ENCODE peak calls at places on chromosomes 13 and 19, in nine cellular contexts. One of them, this sample, is unnamed.

GRCh38 chr13:111228262-111229144 is 91.9 kb upstream of the TEX29 start:
- DNase-seq in progenitor cell of endocrine pancreas: no peak
- DNase-seq in cardiac muscle cell: no peak
- DNase-seq in NB4: no peak
- DNase-seq in tibial artery: no peak
- DNase-seq in cardiac fibroblast: no peak
- DNase-seq in AG09319: no peak
- DNase-seq in uterus: no peak
- DNase-seq in HFF-Myc: no peak
- DNase-seq in this sample: no peak

GRCh38 chr13:114142640-114143490 is 10.4 kb upstream of the RASA3 start:
- DNase-seq in cardiac muscle cell: no peak
- DNase-seq in cardiac fibroblast: no peak
- DNase-seq in tibial artery: no peak
- DNase-seq in HFF-Myc: no peak
- DNase-seq in uterus: no peak
- DNase-seq in AG09319: no peak
- DNase-seq in progenitor cell of endocrine pancreas: no peak
- DNase-seq in NB4: peak; percentile 42
- DNase-seq in this sample: no peak

GRCh38 chr13:73440296-73440895 is 381.6 kb downstream of the KLF5 start:
- DNase-seq in AG09319: no peak
- DNase-seq in tibial artery: no peak
- DNase-seq in progenitor cell of endocrine pancreas: no peak
- DNase-seq in HFF-Myc: no peak
- DNase-seq in NB4: peak; percentile 6
- DNase-seq in cardiac fibroblast: no peak
- DNase-seq in uterus: no peak
- DNase-seq in cardiac muscle cell: no peak
- DNase-seq in this sample: no peak

GRCh38 chr19:38932425-38933179 is 1.9 kb downstream of the MRPS12 start:
- DNase-seq in uterus: no peak
- DNase-seq in NB4: peak; percentile 45
- DNase-seq in AG09319: no peak
- DNase-seq in cardiac muscle cell: peak; percentile 61
- DNase-seq in cardiac fibroblast: peak; percentile 64
- DNase-seq in HFF-Myc: no peak
- DNase-seq in tibial artery: no peak
- DNase-seq in progenitor cell of endocrine pancreas: no peak
- DNase-seq in this sample: no peak

GRCh38 chr13:111531505-111531904 is 211.1 kb downstream of the TEX29 start:
- DNase-seq in cardiac muscle cell: peak; percentile 2
- DNase-seq in progenitor cell of endocrine pancreas: no peak
- DNase-seq in NB4: peak; percentile 52
- DNase-seq in tibial artery: no peak
- DNase-seq in HFF-Myc: no peak
- DNase-seq in AG09319: no peak
- DNase-seq in uterus: no peak
- DNase-seq in cardiac fibroblast: peak; percentile 3
- DNase-seq in this sample: no peak

GRCh38 chr19:33767898-33768413 is 28.7 kb upstream of the KCTD15 start:
- DNase-seq in cardiac fibroblast: peak; percentile 24
- DNase-seq in NB4: peak; percentile 50
- DNase-seq in HFF-Myc: no peak
- DNase-seq in progenitor cell of endocrine pancreas: peak; percentile 84
- DNase-seq in tibial artery: no peak
- DNase-seq in cardiac muscle cell: peak; percentile 33
- DNase-seq in uterus: no peak
- DNase-seq in AG09319: no peak
- DNase-seq in this sample: no peak

GRCh38 chr13:79457948-79458347 is 23.0 kb upstream of the NDFIP2 start:
- DNase-seq in progenitor cell of endocrine pancreas: no peak
- DNase-seq in uterus: no peak
- DNase-seq in AG09319: peak; percentile 46
- DNase-seq in cardiac muscle cell: peak; percentile 71
- DNase-seq in HFF-Myc: peak; percentile 62
- DNase-seq in cardiac fibroblast: peak; percentile 70
- DNase-seq in NB4: peak; percentile 31
- DNase-seq in tibial artery: no peak
- DNase-seq in this sample: no peak

GRCh38 chr19:7673995-7674667 is 2.8 kb upstream of the MCEMP1 start:
- DNase-seq in HFF-Myc: peak; percentile 42
- DNase-seq in progenitor cell of endocrine pancreas: no peak
- DNase-seq in tibial artery: peak; percentile 68
- DNase-seq in NB4: peak; percentile 96
- DNase-seq in cardiac muscle cell: peak; percentile 63
- DNase-seq in AG09319: peak; percentile 41
- DNase-seq in cardiac fibroblast: peak; percentile 60
- DNase-seq in uterus: no peak
- DNase-seq in this sample: no peak

GRCh38 chr13:34749046-34749445 is 193.0 kb upstream of the NBEA start:
- DNase-seq in HFF-Myc: no peak
- DNase-seq in progenitor cell of endocrine pancreas: no peak
- DNase-seq in cardiac fibroblast: no peak
- DNase-seq in NB4: no peak
- DNase-seq in cardiac muscle cell: no peak
- DNase-seq in AG09319: no peak
- DNase-seq in tibial artery: no peak
- DNase-seq in uterus: no peak
- DNase-seq in this sample: no peak

GRCh38 chr19:39335168-39335567 is 675 bp downstream of the GMFG start:
- DNase-seq in cardiac muscle cell: no peak
- DNase-seq in cardiac fibroblast: no peak
- DNase-seq in progenitor cell of endocrine pancreas: no peak
- DNase-seq in HFF-Myc: no peak
- DNase-seq in NB4: peak; percentile 58
- DNase-seq in tibial artery: no peak
- DNase-seq in AG09319: no peak
- DNase-seq in uterus: no peak
- DNase-seq in this sample: no peak

GRCh38 chr19:55687281-55688172 is 12.5 kb downstream of the EPN1 start:
- DNase-seq in uterus: no peak
- DNase-seq in cardiac muscle cell: no peak
- DNase-seq in cardiac fibroblast: no peak
- DNase-seq in tibial artery: no peak
- DNase-seq in progenitor cell of endocrine pancreas: no peak
- DNase-seq in HFF-Myc: no peak
- DNase-seq in NB4: no peak
- DNase-seq in AG09319: no peak
- DNase-seq in this sample: no peak

GRCh38 chr13:91576590-91576989 is 178.2 kb downstream of the GPC5 start:
- DNase-seq in tibial artery: no peak
- DNase-seq in uterus: no peak
- DNase-seq in AG09319: no peak
- DNase-seq in cardiac muscle cell: no peak
- DNase-seq in cardiac fibroblast: peak; percentile 1
- DNase-seq in HFF-Myc: no peak
- DNase-seq in progenitor cell of endocrine pancreas: no peak
- DNase-seq in NB4: peak; percentile 26
- DNase-seq in this sample: no peak
- TF ChIP-seq CTCF in tibial artery: no peak
- TF ChIP-seq CTCF in uterus: no peak
- TF ChIP-seq CTCF in AG09319: no peak
- TF ChIP-seq CTCF in cardiac muscle cell: no peak
- TF ChIP-seq CTCF in cardiac fibroblast: no peak
- TF ChIP-seq CTCF in HFF-Myc: no peak
- TF ChIP-seq CTCF in progenitor cell of endocrine pancreas: peak; percentile 60
- TF ChIP-seq CTCF in NB4: peak; percentile 25
- TF ChIP-seq CTCF in this sample: no peak

DNA sequence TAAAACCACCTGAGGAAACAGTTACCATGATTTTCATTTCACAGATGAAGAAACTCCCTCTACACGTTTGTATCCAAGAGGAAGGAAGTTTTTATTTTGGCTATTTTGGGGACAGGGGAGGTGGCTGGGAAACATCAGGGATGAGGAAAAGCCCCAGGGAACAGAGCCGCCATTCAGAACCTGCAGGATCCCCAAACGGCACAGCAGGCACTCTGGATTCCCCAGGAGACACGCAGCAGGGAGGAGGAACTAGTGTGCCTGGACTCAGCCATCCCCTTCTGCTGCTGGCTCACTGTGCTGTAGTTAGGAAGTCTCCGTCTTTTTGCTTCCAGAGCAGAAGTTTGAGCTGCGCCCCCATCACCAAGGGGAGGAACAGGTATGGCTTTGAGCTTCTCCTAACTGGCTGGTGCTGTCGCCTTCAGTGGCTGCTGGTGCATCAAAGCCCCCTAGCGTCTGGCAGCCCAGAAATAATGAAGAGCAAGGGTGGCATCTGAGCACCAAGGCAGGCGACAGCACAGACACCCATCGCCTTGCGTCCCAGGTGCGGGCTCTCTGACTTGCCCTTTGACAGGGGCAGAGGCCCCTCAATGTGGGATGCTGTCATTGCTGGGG is 4.2 kb downstream of the NAPA start:
- DNase-seq in NB4: no peak
- DNase-seq in AG09319: no peak
- DNase-seq in cardiac fibroblast: no peak
- DNase-seq in HFF-Myc: no peak
- DNase-seq in tibial artery: no peak
- DNase-seq in cardiac muscle cell: no peak
- DNase-seq in uterus: peak; percentile 22
- DNase-seq in progenitor cell of endocrine pancreas: no peak
- DNase-seq in this sample: no peak
- TF ChIP-seq CTCF in NB4: no peak
- TF ChIP-seq CTCF in AG09319: no peak
- TF ChIP-seq CTCF in cardiac fibroblast: no peak
- TF ChIP-seq CTCF in HFF-Myc: no peak
- TF ChIP-seq CTCF in tibial artery: no peak
- TF ChIP-seq CTCF in cardiac muscle cell: no peak
- TF ChIP-seq CTCF in uterus: no peak
- TF ChIP-seq CTCF in progenitor cell of endocrine pancreas: no peak
- TF ChIP-seq CTCF in this sample: no peak

GRCh38 chr19:3570619-3571018 is 2.1 kb upstream of the HMG20B start:
- DNase-seq in NB4: no peak
- DNase-seq in cardiac muscle cell: no peak
- DNase-seq in tibial artery: no peak
- DNase-seq in uterus: no peak
- DNase-seq in cardiac fibroblast: no peak
- DNase-seq in HFF-Myc: no peak
- DNase-seq in progenitor cell of endocrine pancreas: no peak
- DNase-seq in AG09319: no peak
- DNase-seq in this sample: no peak
- TF ChIP-seq CTCF in NB4: no peak
- TF ChIP-seq CTCF in cardiac muscle cell: no peak
- TF ChIP-seq CTCF in tibial artery: no peak
- TF ChIP-seq CTCF in uterus: no peak
- TF ChIP-seq CTCF in cardiac fibroblast: no peak
- TF ChIP-seq CTCF in HFF-Myc: no peak
- TF ChIP-seq CTCF in progenitor cell of endocrine pancreas: no peak
- TF ChIP-seq CTCF in AG09319: no peak
- TF ChIP-seq CTCF in this sample: no peak

DNA sequence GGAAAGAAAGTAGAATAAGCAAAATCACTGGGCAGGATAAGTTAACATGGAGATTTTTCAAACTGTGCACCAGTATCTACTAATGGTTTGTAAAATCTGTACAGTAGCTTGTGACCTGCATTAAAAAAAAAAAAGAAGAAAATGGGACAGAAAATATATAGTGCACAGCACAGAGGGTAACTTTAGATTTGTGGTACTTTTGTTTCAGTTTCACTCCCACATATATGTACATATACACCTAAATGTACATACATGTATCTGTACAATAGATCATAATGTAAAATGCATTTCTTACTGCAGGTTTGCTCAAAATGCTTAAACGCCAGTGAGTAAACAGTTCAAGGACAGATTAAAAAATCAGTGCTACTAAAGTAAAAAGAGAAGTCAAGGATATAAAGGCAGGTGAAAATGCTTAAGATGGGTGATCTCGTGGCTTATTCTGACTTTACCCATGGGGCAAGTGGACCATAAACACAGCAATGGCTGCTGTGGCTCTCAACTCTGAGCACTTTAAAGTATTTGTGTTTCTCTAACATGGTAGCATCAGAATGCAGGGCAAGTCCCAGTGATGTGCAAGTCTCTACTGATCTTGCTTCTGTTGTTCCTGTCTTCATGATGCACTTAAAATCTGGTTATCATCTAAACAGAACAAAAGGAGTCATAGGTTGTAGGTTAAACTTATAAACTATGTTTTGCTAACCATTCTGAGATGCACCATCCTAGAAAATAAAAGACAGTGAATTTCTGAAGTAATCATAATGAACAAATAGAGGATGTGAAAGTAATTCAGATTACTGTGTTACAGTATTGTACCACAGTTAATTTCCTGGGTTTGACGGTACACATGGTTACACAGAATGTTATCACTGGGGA is 112.3 kb downstream of the MIPEP start:
- DNase-seq in cardiac muscle cell: peak; percentile 42
- DNase-seq in AG09319: no peak
- DNase-seq in uterus: no peak
- DNase-seq in HFF-Myc: no peak
- DNase-seq in NB4: no peak
- DNase-seq in progenitor cell of endocrine pancreas: no peak
- DNase-seq in cardiac fibroblast: no peak
- DNase-seq in tibial artery: no peak
- DNase-seq in this sample: no peak
- TF ChIP-seq CTCF in cardiac muscle cell: no peak
- TF ChIP-seq CTCF in AG09319: no peak
- TF ChIP-seq CTCF in uterus: no peak
- TF ChIP-seq CTCF in HFF-Myc: no peak
- TF ChIP-seq CTCF in NB4: no peak
- TF ChIP-seq CTCF in progenitor cell of endocrine pancreas: no peak
- TF ChIP-seq CTCF in cardiac fibroblast: no peak
- TF ChIP-seq CTCF in tibial artery: no peak
- TF ChIP-seq CTCF in this sample: no peak

This sample was measured in omental fat pad.